ENCODE peak calls at places on chromosomes 6 and 20, in nine cellular contexts. Y is colonic mucosa, K is PC-3, T is tibial nerve, D is endothelial cell of umbilical vein, N is IMR-90, P is body of pancreas, H is fibroblast of lung, Z is left lung. G is an unnamed sample. For H3K4me1 and H3K27me3, the result is how much of the 10 kb centered on the place peaks cover.

GRCh38 chr6:4870821-4871494 is 94.8 kb downstream of the CDYL start:
- DNase-seq in Y (no peak), K (peak), T (no peak), D (peak), N (peak), P (no peak), H (peak), Z (no peak), G (no peak)

GRCh38 chr20:15411781-15412180 is 1074.4 kb upstream of the FLRT3 start:
- DNase-seq in Y (no peak), K (no peak), T (no peak), D (no peak), N (no peak), P (no peak), H (no peak), Z (no peak), G (no peak)

GRCh38 chr20:56628015-56628872 is 862 bp upstream of the TFAP2C start:
- DNase-seq in Y (peak), K (peak), T (no peak), D (no peak), N (no peak), P (peak), H (no peak), Z (peak), G (no peak)

GRCh38 chr20:33084722-33085121 is 5.3 kb downstream of the BPIFB4 start:
- DNase-seq in Y (no peak), K (no peak), T (no peak), D (no peak), N (no peak), P (no peak), H (no peak), Z (peak), G (no peak)

GRCh38 chr6:131065824-131066171 is 2.8 kb upstream of the EPB41L2 start:
- DNase-seq in Y (no peak), K (peak), T (no peak), D (no peak), N (no peak), P (no peak), H (no peak), Z (no peak), G (no peak)

GRCh38 chr6:50699086-50699886 is 14.0 kb upstream of the TFAP2D start:
- DNase-seq in Y (no peak), K (no peak), T (no peak), D (no peak), N (no peak), P (no peak), H (peak), Z (no peak), G (no peak)

GRCh38 chr6:32192608-32193039 is at the start of gene GPSM3:
- DNase-seq in Y (peak), K (no peak), T (no peak), D (peak), N (peak), P (peak), H (peak), Z (peak), G (peak)

GRCh38 chr6:43013020-43013842 is 515 bp downstream of the MEA1 start:
- DNase-seq in Y (no peak), K (no peak), T (no peak), D (no peak), N (peak), P (no peak), H (peak), Z (no peak), G (no peak)

DNA sequence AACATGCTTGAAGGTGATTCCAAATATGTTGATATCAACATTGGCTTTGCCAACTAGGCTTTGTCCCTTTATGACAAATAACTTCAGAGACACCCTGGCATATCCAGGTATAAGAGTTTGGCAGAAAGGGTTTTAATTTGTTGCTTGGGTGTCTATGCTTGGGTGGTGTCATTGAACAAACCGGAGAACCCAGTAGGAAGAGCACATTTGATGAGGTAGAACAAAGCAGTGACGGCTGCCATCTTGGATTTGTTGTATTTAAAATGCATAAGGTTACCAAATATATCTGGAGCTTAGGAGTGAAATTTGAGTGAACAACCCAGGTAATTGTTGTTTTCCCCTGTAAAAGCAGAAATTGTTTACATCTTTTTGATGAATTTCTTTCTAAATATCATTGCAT is 503.7 kb upstream of the JARID2 start:
- DNase-seq in Y (no peak), K (no peak), T (no peak), D (no peak), N (no peak), P (no peak), H (no peak), Z (no peak), G (no peak)
- H3K4me1 ChIP-seq in Y (under half), K (under half), T (under half), D (under half), N (under half), P (under half), H (under half), Z (under half), G (under half)

GRCh38 chr6:157158456-157158855 is 164.9 kb downstream of the TMEM242 start:
- DNase-seq in Y (no peak), K (no peak), T (no peak), D (no peak), N (no peak), P (no peak), H (no peak), Z (no peak), G (no peak)
- H3K27me3 ChIP-seq in Y (under half), K (under half), T (under half), D (under half), N (under half), P (under half), H (under half), Z (under half), G (under half)

GRCh38 chr6:13419826-13420225 is 67.6 kb downstream of the GFOD1 start:
- DNase-seq in Y (no peak), K (no peak), T (no peak), D (no peak), N (no peak), P (no peak), H (no peak), Z (peak), G (no peak)

GRCh38 chr6:13422601-13423247 is 64.7 kb downstream of the GFOD1 start:
- DNase-seq in Y (no peak), K (no peak), T (no peak), D (peak), N (peak), P (no peak), H (no peak), Z (no peak), G (no peak)

GRCh38 chr6:13420269-13420668 is 67.1 kb downstream of the GFOD1 start:
- DNase-seq in Y (no peak), K (no peak), T (no peak), D (no peak), N (no peak), P (no peak), H (no peak), Z (no peak), G (no peak)

GRCh38 chr6:13423292-13423691 is 64.1 kb downstream of the GFOD1 start:
- DNase-seq in Y (no peak), K (no peak), T (no peak), D (no peak), N (no peak), P (no peak), H (no peak), Z (no peak), G (no peak)

DNA sequence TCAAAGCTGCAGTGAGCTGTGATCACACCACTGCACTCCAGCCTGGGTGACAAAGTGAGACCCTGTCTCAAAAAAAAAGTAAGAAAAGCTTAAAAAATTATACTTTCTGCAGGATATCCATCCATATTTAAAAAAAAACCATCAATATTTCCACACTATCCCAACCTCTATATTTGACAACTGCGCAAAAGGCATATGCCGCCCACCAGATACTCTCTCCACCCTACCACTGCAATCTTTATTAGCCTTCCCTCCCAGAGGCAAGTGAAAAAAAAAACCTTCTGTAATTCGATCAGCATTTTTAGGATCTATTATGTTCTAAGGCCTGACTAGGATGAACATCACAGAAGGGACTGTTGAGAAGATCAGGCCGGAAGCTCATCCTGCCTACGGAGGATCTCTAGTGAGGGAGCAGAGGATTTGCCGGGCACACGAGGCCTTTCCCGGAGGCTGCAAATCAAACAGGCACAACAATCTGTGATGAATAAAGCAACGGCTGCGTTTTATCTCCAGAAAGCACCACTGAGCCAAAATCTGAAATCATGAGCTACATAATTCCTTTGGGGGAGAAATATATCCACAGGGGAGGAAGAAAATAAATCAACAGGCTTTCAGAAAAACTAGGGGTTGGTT is 65.9 kb downstream of the GFOD1 start:
- DNase-seq in Y (no peak), K (no peak), T (no peak), D (no peak), N (no peak), P (no peak), H (no peak), Z (no peak), G (no peak)
- H3K4me1 ChIP-seq in Y (under half), K (under half), T (under half), D (under half), N (under half), P (under half), H (under half), Z (under half), G (half or more)

GRCh38 chr6:165455488-165455887 is 146.1 kb upstream of the C6orf118 start:
- DNase-seq in Y (no peak), K (no peak), T (no peak), D (no peak), N (no peak), P (no peak), H (no peak), Z (no peak), G (no peak)
- H3K27me3 ChIP-seq in Y (under half), K (under half), T (under half), D (under half), N (under half), P (under half), H (under half), Z (under half), G (under half)

GRCh38 chr6:159788276-159788675 is 1.1 kb downstream of the TCP1 start:
- DNase-seq in Y (no peak), K (no peak), T (no peak), D (no peak), N (no peak), P (no peak), H (no peak), Z (no peak), G (no peak)
- H3K4me1 ChIP-seq in Y (under half), K (under half), T (half or more), D (under half), N (under half), P (under half), H (under half), Z (half or more), G (under half)

DNA sequence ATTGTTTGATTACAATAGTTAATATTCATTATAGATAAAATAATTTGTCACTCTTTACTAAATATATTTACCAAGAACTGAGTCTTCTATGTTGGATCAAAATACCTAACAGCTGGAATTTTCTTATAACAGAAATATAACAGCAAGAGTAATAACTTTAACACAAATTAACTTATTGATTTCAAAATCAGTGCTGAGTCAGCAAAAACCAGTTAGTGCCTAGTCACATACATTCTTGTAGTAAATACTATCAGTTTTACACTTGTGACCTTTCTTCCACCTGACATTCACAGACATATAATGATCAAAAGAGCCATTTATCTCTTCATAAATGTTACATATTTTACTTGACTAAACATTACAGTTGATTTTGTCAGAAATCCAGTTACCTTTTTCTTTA is 1141.4 kb upstream of the ADGRB3 start:
- DNase-seq in Y (no peak), K (no peak), T (no peak), D (no peak), N (no peak), P (no peak), H (no peak), Z (no peak), G (no peak)
- H3K27me3 ChIP-seq in Y (under half), K (under half), T (under half), D (under half), N (under half), P (under half), H (under half), Z (under half), G (under half)

GRCh38 chr6:108113557-108114519 is 39.3 kb upstream of the OSTM1 start:
- DNase-seq in Y (no peak), K (peak), T (no peak), D (peak), N (peak), P (peak), H (peak), Z (no peak), G (peak)

GRCh38 chr6:108115598-108116058 is 41.1 kb upstream of the OSTM1 start:
- DNase-seq in Y (peak), K (peak), T (no peak), D (peak), N (peak), P (peak), H (peak), Z (peak), G (no peak)

GRCh38 chr6:108116424-108116780 is 41.9 kb upstream of the OSTM1 start:
- DNase-seq in Y (no peak), K (no peak), T (no peak), D (no peak), N (no peak), P (no peak), H (no peak), Z (no peak), G (no peak)

GRCh38 chr6:108116781-108117426 is 42.4 kb upstream of the OSTM1 start:
- DNase-seq in Y (no peak), K (no peak), T (no peak), D (no peak), N (no peak), P (no peak), H (no peak), Z (peak), G (no peak)

GRCh38 chr6:108114861-108115597 is 40.5 kb upstream of the OSTM1 start:
- DNase-seq in Y (peak), K (peak), T (no peak), D (peak), N (peak), P (peak), H (peak), Z (peak), G (peak)
- H3K4me1 ChIP-seq in Y (under half), K (under half), T (half or more), D (under half), N (under half), P (half or more), H (under half), Z (half or more), G (half or more)

GRCh38 chr20:64084209-64085152 is at the start of gene LKAAEAR1:
- DNase-seq in Y (no peak), K (no peak), T (no peak), D (no peak), N (no peak), P (no peak), H (no peak), Z (peak), G (no peak)

GRCh38 chr20:64082821-64083379 is 1.3 kb downstream of the LKAAEAR1 start:
- DNase-seq in Y (no peak), K (no peak), T (no peak), D (no peak), N (no peak), P (no peak), H (no peak), Z (peak), G (no peak)

GRCh38 chr20:64090165-64090564 is 6.0 kb upstream of the LKAAEAR1 start:
- DNase-seq in Y (no peak), K (no peak), T (no peak), D (no peak), N (no peak), P (no peak), H (no peak), Z (peak), G (no peak)

GRCh38 chr20:64083380-64084208 is 604 bp downstream of the LKAAEAR1 start:
- DNase-seq in Y (peak), K (peak), T (peak), D (peak), N (peak), P (peak), H (peak), Z (peak), G (peak)

GRCh38 chr20:64086801-64087200 is 2.6 kb upstream of the LKAAEAR1 start:
- DNase-seq in Y (no peak), K (peak), T (no peak), D (no peak), N (no peak), P (no peak), H (no peak), Z (peak), G (no peak)
- H3K27me3 ChIP-seq in Y (under half), K (under half), T (under half), D (under half), N (half or more), P (under half), H (under half), Z (under half), G (under half)

GRCh38 chr6:16651871-16652270 is 109.4 kb downstream of the ATXN1 start:
- DNase-seq in Y (no peak), K (no peak), T (no peak), D (no peak), N (no peak), P (no peak), H (no peak), Z (no peak), G (no peak)
- H3K4me1 ChIP-seq in Y (under half), K (under half), T (under half), D (under half), N (under half), P (under half), H (under half), Z (under half), G (under half)

G was measured in heart right ventricle.